ENCODE peak calls at places on chromosomes 2 and 18, in six cellular contexts. B is suprapubic skin; X is stomach; J is H1; E is CD8-positive, alpha-beta memory T cell; O is endothelial cell of umbilical vein. G is an unnamed sample.
A peak's percentile ranks its signal among the peaks of the same experiment; 100 is the strongest.

GRCh38 chr2:29010946-29011649 is 30.0 kb downstream of the TOGARAM2 start:
- DNase-seq in O (no peak), J (no peak), B (no peak), E (peak; percentile 63), X (peak; percentile 38), G (no peak)

GRCh38 chr18:908631-909621 is 4.3 kb downstream of the ADCYAP1 start:
- DNase-seq in J (no peak), B (no peak), X (no peak), O (no peak), E (no peak), G (no peak)

GRCh38 chr2:60976271-60976670 is 41.2 kb upstream of the PEX13 start:
- DNase-seq in X (no peak), J (no peak), B (no peak), E (no peak), O (no peak), G (no peak)

GRCh38 chr2:17576802-17577201 is 36.3 kb downstream of the VSNL1 start:
- DNase-seq in O (no peak), J (no peak), E (no peak), X (no peak), B (no peak), G (no peak)

GRCh38 chr2:133991606-133992168 is 262.2 kb upstream of the MGAT5 start:
- DNase-seq in J (no peak), B (no peak), X (no peak), E (no peak), O (no peak), G (no peak)

GRCh38 chr2:148023861-148024260 is 3.0 kb downstream of the MBD5 start:
- DNase-seq in X (no peak), E (no peak), B (no peak), O (no peak), J (no peak), G (no peak)

GRCh38 chr2:11773111-11773510 is 26.7 kb downstream of the LPIN1 start:
- DNase-seq in X (no peak), J (no peak), O (no peak), B (no peak), E (no peak), G (no peak)

GRCh38 chr18:46155652-46156051 is 51.5 kb downstream of the HAUS1 start:
- DNase-seq in B (no peak), J (no peak), E (peak; percentile 61), O (no peak), X (no peak), G (no peak)

GRCh38 chr2:205650450-205650849 is 31.9 kb upstream of the NRP2 start:
- DNase-seq in J (peak; percentile 44), X (no peak), O (peak; percentile 29), B (peak; percentile 74), E (no peak), G (no peak)

GRCh38 chr2:44291281-44292248 is 16.3 kb downstream of the SLC3A1 start:
- DNase-seq in O (peak; percentile 67), J (no peak), X (peak; percentile 84), E (no peak), B (no peak), G (peak; percentile 87)

GRCh38 chr2:203705184-203705583 is 1.3 kb upstream of the CD28 start:
- DNase-seq in O (no peak), B (no peak), J (no peak), X (no peak), E (peak; percentile 50), G (no peak)

GRCh38 chr2:24704682-24705081 is 88.5 kb downstream of the PTRHD1 start:
- DNase-seq in X (no peak), J (no peak), E (no peak), O (no peak), B (no peak), G (no peak)

GRCh38 chr2:56195563-56195962 is 11.8 kb downstream of the CCDC85A start:
- DNase-seq in B (no peak), X (no peak), E (no peak), J (no peak), O (peak; percentile 56), G (no peak)

GRCh38 chr18:13272411-13272810 is 53.9 kb downstream of the LDLRAD4 start:
- DNase-seq in B (no peak), E (no peak), O (no peak), X (no peak), J (no peak), G (no peak)

GRCh38 chr2:160225722-160226121 is 25.6 kb upstream of the ITGB6 start:
- DNase-seq in X (peak; percentile 51), E (no peak), O (no peak), J (no peak), B (peak; percentile 65), G (no peak)

GRCh38 chr18:61951396-61951795 is 58.6 kb upstream of the RNF152 start:
- DNase-seq in J (no peak), X (no peak), O (no peak), B (no peak), E (no peak), G (no peak)

GRCh38 chr2:44233450-44234128 is 41.7 kb upstream of the SLC3A1 start:
- DNase-seq in E (no peak), J (no peak), X (no peak), B (no peak), O (peak; percentile 82), G (no peak)

GRCh38 chr2:130737592-130737991 is 8.7 kb downstream of the GPR148 start:
- DNase-seq in B (no peak), O (no peak), E (no peak), J (no peak), X (no peak), G (no peak)

GRCh38 chr2:231256494-231256893 is 58.1 kb downstream of the ARMC9 start:
- DNase-seq in B (no peak), O (no peak), J (no peak), X (no peak), E (no peak), G (no peak)
- H3K4me1 ChIP-seq in B (no peaks in the 10 kb centered on the region), O (no peaks in the 10 kb centered on the region), J (no peaks in the 10 kb centered on the region), X (no peaks in the 10 kb centered on the region), E (peaks cover 10% of the 10 kb centered on the region), G (no peaks in the 10 kb centered on the region)

GRCh38 chr2:191268596-191268995 is 23.4 kb downstream of the MYO1B start:
- DNase-seq in X (no peak), O (no peak), E (no peak), J (no peak), B (no peak), G (no peak)
- H3K4me1 ChIP-seq in X (peaks cover 28% of the 10 kb centered on the region), O (peaks cover 14% of the 10 kb centered on the region), E (no peaks in the 10 kb centered on the region), J (no peaks in the 10 kb centered on the region), B (peaks cover 30% of the 10 kb centered on the region), G (peaks cover 58% of the 10 kb centered on the region)

DNA sequence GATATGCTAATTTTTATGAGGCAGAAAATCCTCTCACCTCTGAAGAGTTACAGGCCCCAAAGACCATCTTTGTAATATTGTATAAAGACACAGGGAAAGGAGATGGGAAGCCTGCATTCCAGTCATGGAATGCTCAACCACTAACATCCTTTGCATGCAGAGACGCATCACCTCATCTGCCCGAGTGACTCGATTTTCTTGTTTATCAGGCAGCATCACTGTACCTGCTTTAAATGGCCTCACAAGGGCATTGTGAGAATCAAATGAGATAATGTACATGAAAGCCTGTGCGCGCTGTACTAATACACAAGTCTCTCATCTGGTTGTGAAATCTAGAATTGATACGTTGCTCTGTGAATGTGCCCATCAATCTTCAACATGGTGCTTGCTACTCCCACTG is 10.2 kb upstream of the TMEM247 start:
- DNase-seq in X (no peak), J (no peak), E (no peak), O (no peak), B (no peak), G (no peak)
- H3K4me1 ChIP-seq in X (peaks cover 6% of the 10 kb centered on the region), J (no peaks in the 10 kb centered on the region), E (no peaks in the 10 kb centered on the region), O (no peaks in the 10 kb centered on the region), B (peaks cover 4% of the 10 kb centered on the region), G (no peaks in the 10 kb centered on the region)

DNA sequence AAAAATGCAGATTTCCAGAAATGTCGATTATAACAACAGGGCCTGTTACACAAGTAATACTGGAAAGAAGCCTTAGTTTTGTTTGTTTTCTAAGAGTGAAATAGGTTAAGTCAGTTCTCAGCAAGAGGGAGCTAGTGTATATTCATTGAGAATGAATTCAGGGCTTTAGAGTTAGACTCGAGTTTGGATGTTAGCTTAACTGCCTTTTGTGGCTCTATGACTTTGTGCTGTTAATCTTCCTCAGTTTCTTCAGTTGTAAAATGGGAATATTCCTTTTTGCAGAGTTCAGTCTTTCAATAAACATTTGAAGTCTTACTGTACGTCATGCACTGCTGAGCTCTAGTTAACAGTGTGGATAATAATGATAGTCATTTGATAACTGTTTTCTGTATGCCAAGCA is 989 bp downstream of the NDUFV2 start:
- DNase-seq in B (no peak), J (no peak), X (no peak), E (peak; percentile 27), O (peak; percentile 70), G (no peak)
- H3K4me1 ChIP-seq in B (peaks cover 63% of the 10 kb centered on the region), J (no peaks in the 10 kb centered on the region), X (peaks cover 66% of the 10 kb centered on the region), E (peaks cover 50% of the 10 kb centered on the region), O (peaks cover 46% of the 10 kb centered on the region), G (peaks cover 22% of the 10 kb centered on the region)

GRCh38 chr2:74869522-74869921 is 35.6 kb downstream of the HK2 start:
- DNase-seq in B (no peak), O (no peak), X (no peak), E (no peak), J (no peak), G (no peak)
- H3K4me1 ChIP-seq in B (peaks cover 10% of the 10 kb centered on the region), O (no peaks in the 10 kb centered on the region), X (peaks cover 34% of the 10 kb centered on the region), E (no peaks in the 10 kb centered on the region), J (no peaks in the 10 kb centered on the region), G (no peaks in the 10 kb centered on the region)

DNA sequence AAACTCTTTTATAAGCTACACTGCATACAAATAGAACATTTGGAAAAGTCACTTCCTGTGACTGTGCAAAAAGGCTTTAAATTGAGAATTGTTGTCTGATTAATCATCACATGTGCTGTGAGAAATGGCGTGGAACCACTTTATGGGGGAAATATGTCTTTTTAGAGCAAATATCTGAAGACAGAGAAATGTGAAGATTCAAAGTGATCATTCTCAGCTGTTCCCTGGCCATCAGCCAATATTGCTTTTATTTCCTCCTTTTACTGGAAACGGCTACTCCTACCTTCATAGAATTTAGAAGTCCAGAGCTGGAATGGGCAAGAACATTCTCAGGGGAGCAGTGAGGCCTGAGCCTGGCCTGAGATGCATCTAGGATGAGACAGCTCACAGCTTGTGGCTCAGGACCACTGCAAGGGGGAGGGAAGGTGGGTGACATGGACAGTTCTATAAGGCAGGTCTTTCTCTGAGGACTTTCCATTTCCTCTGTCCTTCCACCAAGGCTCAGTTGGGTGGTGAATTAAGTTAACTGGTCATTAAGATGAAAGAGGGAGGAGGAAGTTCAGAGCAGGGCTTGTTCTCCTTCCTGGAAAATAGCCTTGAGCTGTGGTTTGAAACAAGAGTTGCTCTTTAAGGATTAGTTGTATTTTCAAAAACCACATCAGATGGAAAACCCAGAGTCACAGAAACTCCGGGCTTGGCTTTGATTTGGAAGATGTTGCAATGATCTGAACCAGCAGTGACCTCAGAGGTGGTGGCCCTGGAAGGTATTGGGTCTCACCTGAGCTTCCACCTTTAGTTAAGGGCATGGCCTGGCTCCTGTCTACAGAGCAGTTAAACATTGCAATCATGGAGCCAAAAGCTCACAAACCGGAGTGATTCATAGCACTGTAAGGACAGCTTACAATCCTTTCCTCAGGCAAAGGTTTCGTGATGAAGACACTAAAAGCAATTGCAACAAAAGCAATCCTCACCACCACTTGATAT is 144.3 kb downstream of the VAPA start:
- DNase-seq in O (peak; percentile 66), J (no peak), E (no peak), B (no peak), X (no peak), G (no peak)
- H3K4me1 ChIP-seq in O (peaks cover 56% of the 10 kb centered on the region), J (no peaks in the 10 kb centered on the region), E (no peaks in the 10 kb centered on the region), B (peaks cover 44% of the 10 kb centered on the region), X (peaks cover 51% of the 10 kb centered on the region), G (no peaks in the 10 kb centered on the region)

DNA sequence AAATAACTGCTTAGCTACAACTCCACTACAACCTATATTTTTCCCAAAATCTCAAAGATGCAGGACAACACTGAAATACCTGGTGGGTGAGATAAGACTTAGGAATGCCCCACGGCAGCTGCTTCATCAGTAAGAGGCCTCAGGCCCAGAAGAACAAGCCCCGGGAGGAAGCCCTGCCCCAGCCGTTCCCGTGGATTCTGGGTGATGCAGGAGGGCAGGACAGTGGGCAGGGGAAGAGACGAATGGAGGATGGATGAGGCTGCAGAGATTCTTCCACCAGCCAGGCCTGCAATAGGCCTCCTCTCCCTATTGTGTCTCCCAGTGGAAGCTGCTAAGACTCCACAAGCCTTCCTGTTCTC is 197.9 kb upstream of the HDAC4 start:
- DNase-seq in O (no peak), X (no peak), E (no peak), J (no peak), B (peak; percentile 42), G (no peak)
- H3K4me1 ChIP-seq in O (no peaks in the 10 kb centered on the region), X (no peaks in the 10 kb centered on the region), E (peaks cover 20% of the 10 kb centered on the region), J (peaks cover 14% of the 10 kb centered on the region), B (peaks cover 8% of the 10 kb centered on the region), G (no peaks in the 10 kb centered on the region)